ENCODE peak calls at places on chromosomes 2 and 18, in ten cellular contexts. X is colonic mucosa, B is Peyer's patch, H is hepatocyte, N is GM13976, R is cardiac muscle cell, O is progenitor cell of endocrine pancreas, Y is astrocyte of the spinal cord, S is A549, E is kidney. D is an unnamed sample.

GRCh38 chr2:43637030-43637803 is at the start of gene PLEKHH2:
- DNase-seq in E (peak; percentile 97), N (peak; percentile 95), B (peak; percentile 73), R (peak; percentile 91), H (peak; percentile 93), X (peak; percentile 93), S (peak; percentile 91), Y (peak; percentile 82), O (peak; percentile 95), D (peak; percentile 95)

GRCh38 chr2:71675296-71675695 is 221.9 kb downstream of the DYSF start:
- DNase-seq in O (no peak), X (peak; percentile 88), R (no peak), H (no peak), N (no peak), S (no peak), E (peak; percentile 74), B (no peak), Y (no peak), D (no peak)

GRCh38 chr2:55519908-55520885 is 679 bp downstream of the CFAP36 start:
- DNase-seq in Y (peak; percentile 33), H (peak; percentile 38), R (peak; percentile 49), N (peak; percentile 24), X (peak; percentile 42), E (peak; percentile 79), S (peak; percentile 19), O (peak; percentile 13), B (peak; percentile 32), D (peak; percentile 6)

GRCh38 chr18:76126327-76126726 is 368.7 kb downstream of the ZNF516 start:
- DNase-seq in B (no peak), S (no peak), X (no peak), N (no peak), O (no peak), R (no peak), Y (no peak), E (no peak), H (no peak), D (no peak)

GRCh38 chr2:211454684-211455083 is 898.3 kb downstream of the CPS1 start:
- DNase-seq in S (no peak), X (no peak), R (no peak), E (peak; percentile 37), H (no peak), B (no peak), O (no peak), N (no peak), Y (peak; percentile 3), D (no peak)

GRCh38 chr18:46073474-46074331 is 1.6 kb upstream of the PSTPIP2 start:
- DNase-seq in S (peak; percentile 55), Y (peak; percentile 74), R (peak; percentile 76), B (no peak), H (peak; percentile 79), X (peak; percentile 70), O (peak; percentile 26), E (no peak), N (peak; percentile 66), D (peak; percentile 47)

GRCh38 chr2:216950547-216950946 is 90.7 kb upstream of the TNP1 start:
- DNase-seq in X (no peak), O (no peak), E (no peak), R (no peak), S (no peak), B (no peak), Y (no peak), H (no peak), N (no peak), D (no peak)

GRCh38 chr2:222825031-222825430 is 35.8 kb upstream of the ACSL3 start:
- DNase-seq in O (no peak), B (no peak), S (no peak), H (no peak), R (no peak), X (no peak), E (no peak), N (no peak), Y (no peak), D (no peak)

GRCh38 chr2:15184491-15184890 is 376.6 kb downstream of the NBAS start:
- DNase-seq in N (no peak), S (no peak), Y (no peak), B (no peak), E (no peak), R (no peak), H (no peak), O (no peak), X (no peak), D (no peak)

GRCh38 chr2:15186118-15186517 is 375.0 kb downstream of the NBAS start:
- DNase-seq in S (no peak), B (no peak), E (no peak), O (no peak), X (no peak), Y (no peak), H (no peak), R (no peak), N (no peak), D (no peak)

GRCh38 chr2:15191801-15192200 is 369.3 kb downstream of the NBAS start:
- DNase-seq in R (no peak), S (no peak), E (no peak), X (no peak), H (no peak), O (no peak), B (no peak), Y (no peak), N (no peak), D (no peak)

DNA sequence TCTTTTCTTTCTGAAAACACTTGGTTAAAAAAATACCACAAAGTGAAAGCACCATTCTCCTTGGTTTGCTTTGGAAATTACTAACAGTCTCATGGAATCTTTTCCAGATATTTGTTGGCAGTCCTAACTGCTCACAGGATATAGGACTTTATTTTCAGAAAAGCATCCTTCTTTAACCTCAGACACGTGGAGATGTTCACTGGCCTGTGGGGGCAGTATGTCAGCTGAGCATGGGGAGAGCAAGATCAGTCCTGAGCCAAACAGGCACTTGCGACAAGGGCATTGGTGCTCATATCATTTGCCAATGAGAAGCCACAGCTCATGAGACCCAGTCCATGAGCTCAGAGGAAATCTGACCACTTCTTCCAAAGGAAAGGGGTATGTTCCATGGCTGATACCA is 371.9 kb downstream of the NBAS start:
- DNase-seq in N (no peak), S (no peak), Y (no peak), R (peak; percentile 3), O (no peak), X (no peak), B (no peak), H (no peak), E (no peak), D (no peak)
- TF ChIP-seq CTCF in N (no peak), S (no peak), Y (peak; percentile 9), R (peak; percentile 5), O (no peak), X (no peak), B (no peak), H (no peak), E (no peak), D (peak; percentile 0)

GRCh38 chr2:137096693-137097092 is 331.3 kb downstream of the THSD7B start:
- DNase-seq in H (no peak), E (no peak), O (no peak), X (no peak), N (no peak), R (no peak), Y (no peak), B (no peak), S (no peak), D (no peak)
- TF ChIP-seq CTCF in H (no peak), E (no peak), O (peak; percentile 39), X (no peak), N (no peak), R (no peak), Y (peak; percentile 6), B (no peak), S (no peak), D (no peak)

GRCh38 chr18:10030816-10031541 is 117.2 kb downstream of the VAPA start:
- DNase-seq in O (no peak), Y (no peak), N (no peak), E (no peak), S (no peak), R (no peak), X (no peak), B (no peak), H (no peak), D (no peak)

GRCh38 chr18:10029711-10030110 is 115.9 kb downstream of the VAPA start:
- DNase-seq in H (no peak), B (no peak), N (no peak), X (no peak), Y (no peak), R (no peak), O (no peak), S (no peak), E (no peak), D (no peak)

GRCh38 chr18:10033038-10033437 is 119.2 kb downstream of the VAPA start:
- DNase-seq in E (no peak), O (no peak), H (no peak), Y (no peak), N (no peak), X (no peak), B (no peak), S (no peak), R (no peak), D (no peak)

GRCh38 chr18:10035306-10035991 is 121.6 kb downstream of the VAPA start:
- DNase-seq in O (no peak), Y (no peak), R (no peak), X (no peak), E (peak; percentile 80), N (no peak), S (no peak), B (no peak), H (peak; percentile 50), D (no peak)

DNA sequence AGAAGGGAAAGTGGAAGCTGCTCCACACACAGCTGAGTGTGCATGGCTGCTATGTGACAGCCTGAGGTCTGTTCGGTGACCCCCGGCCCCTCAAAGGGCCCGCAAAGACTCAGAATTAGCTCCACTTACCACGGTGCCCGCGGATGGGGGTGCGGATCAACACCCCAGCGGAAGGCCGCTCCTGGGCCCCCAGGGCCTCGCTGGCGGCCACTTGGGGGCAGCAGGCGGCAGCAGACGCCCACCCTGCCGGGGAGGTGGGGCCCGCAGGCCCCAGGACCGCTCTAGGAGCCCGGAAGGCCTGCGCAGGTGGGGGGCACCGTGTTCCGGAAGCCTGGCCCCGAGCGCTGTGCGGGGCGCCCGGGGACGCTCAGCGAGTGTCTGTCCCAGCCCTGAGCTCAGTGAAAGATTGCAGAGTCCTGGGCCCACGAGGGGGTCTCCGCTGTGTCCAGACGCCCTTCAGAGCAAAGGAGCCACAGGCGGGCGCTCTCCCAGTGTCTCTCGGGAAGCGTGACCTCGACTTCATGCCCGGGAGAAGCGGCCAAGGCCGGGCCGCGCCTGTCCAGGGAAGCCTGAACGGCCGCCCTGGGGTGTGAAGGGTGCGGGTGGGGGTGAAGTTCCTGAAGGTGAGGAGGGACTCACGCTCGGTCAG is 118.6 kb downstream of the VAPA start:
- DNase-seq in Y (no peak), H (no peak), B (peak; percentile 22), N (peak; percentile 55), E (peak; percentile 82), O (no peak), X (no peak), R (no peak), S (no peak), D (peak; percentile 48)
- TF ChIP-seq CTCF in Y (peak; percentile 47), H (peak; percentile 12), B (no peak), N (no peak), E (peak; percentile 21), O (peak; percentile 54), X (no peak), R (peak; percentile 47), S (no peak), D (peak; percentile 39)

GRCh38 chr18:9330419-9330818 is 4.2 kb upstream of the TWSG1 start:
- DNase-seq in R (no peak), E (no peak), Y (no peak), X (no peak), H (no peak), N (no peak), O (no peak), B (no peak), S (no peak), D (no peak)

GRCh38 chr18:9334351-9335254 is at the start of gene TWSG1:
- DNase-seq in R (peak; percentile 98), S (peak; percentile 91), H (peak; percentile 97), X (peak; percentile 94), Y (peak; percentile 97), B (peak; percentile 91), O (peak; percentile 93), E (peak; percentile 98), N (peak; percentile 99), D (peak; percentile 99)

GRCh38 chr18:9335255-9336045 is 877 bp downstream of the TWSG1 start:
- DNase-seq in H (no peak), R (peak; percentile 39), O (no peak), X (no peak), Y (peak; percentile 41), B (no peak), E (no peak), S (no peak), N (no peak), D (peak; percentile 15)

GRCh38 chr18:9336827-9337226 is 2.3 kb downstream of the TWSG1 start:
- DNase-seq in Y (no peak), N (no peak), S (no peak), H (no peak), E (no peak), X (no peak), O (no peak), B (no peak), R (no peak), D (no peak)

DNA sequence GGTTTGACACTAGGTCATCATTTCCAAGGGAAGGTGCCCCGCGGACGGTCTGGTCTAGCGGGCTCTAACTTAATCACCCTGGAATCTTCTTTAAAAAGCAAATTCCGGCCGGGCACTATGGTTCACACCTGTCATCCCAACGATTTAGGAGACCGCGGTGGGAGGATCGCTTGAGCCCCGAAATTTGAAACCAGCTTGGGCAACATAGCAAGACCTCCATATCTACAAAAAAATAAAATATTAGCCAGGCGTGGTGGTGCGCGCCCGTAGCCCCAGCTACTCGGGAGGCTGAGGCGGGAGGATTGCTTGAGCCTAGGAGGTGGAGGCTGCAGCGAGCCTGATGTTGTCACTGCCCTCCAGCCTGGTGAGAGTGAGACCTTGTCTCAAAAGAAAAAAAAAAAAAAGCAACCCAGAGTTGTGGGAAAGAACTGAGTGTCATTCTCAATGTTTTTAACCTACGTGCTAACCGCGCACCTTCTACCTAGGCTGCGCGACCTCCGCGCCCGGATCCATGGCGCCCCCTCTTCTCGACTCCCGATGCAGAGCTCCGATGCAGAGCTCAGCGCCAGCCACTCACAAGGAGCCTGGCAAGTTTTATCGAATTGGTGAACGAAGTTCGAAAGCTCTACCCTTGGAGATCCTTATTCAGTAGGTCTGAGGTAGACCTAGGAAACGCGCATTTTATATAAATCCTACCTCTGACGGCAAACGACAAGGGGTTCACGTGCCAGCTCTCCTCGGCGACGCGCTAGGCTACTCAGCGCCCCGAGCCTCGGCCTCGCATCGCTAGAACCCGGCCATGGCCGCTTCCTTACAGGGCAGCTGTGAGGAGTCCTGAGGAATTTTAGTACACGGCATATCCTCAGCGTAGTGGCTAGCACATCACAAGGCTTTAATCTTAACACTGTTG is 877 bp upstream of the TWSG1 start:
- DNase-seq in N (no peak), E (peak; percentile 75), H (no peak), O (no peak), Y (no peak), S (no peak), X (peak; percentile 40), B (no peak), R (no peak), D (peak; percentile 49)
- TF ChIP-seq CTCF in N (no peak), E (no peak), H (no peak), O (no peak), Y (peak; percentile 4), S (no peak), X (no peak), B (no peak), R (no peak), D (peak; percentile 17)